ENCODE peak calls at places on chromosomes 6 and 20, in five cellular contexts. One of them, this sample, is unnamed.

GRCh38 chr20:8094845-8095244 is 37.2 kb upstream of the PLCB1 start:
- DNase-seq in GM12865: no peak
- DNase-seq in epithelial cell of esophagus: peak; percentile 61
- DNase-seq in Peyer's patch: no peak
- DNase-seq in upper lobe of right lung: no peak
- DNase-seq in this sample: peak; percentile 58

GRCh38 chr20:12860619-12861247 is 148.0 kb upstream of the SPTLC3 start:
- DNase-seq in upper lobe of right lung: no peak
- DNase-seq in GM12865: no peak
- DNase-seq in epithelial cell of esophagus: peak; percentile 10
- DNase-seq in Peyer's patch: no peak
- DNase-seq in this sample: no peak

GRCh38 chr6:84410377-84410776 is 182.9 kb upstream of the CEP162 start:
- DNase-seq in GM12865: no peak
- DNase-seq in epithelial cell of esophagus: no peak
- DNase-seq in Peyer's patch: no peak
- DNase-seq in upper lobe of right lung: no peak
- DNase-seq in this sample: no peak

GRCh38 chr20:20593447-20594170 is 118.8 kb downstream of the RALGAPA2 start:
- DNase-seq in upper lobe of right lung: no peak
- DNase-seq in Peyer's patch: no peak
- DNase-seq in epithelial cell of esophagus: peak; percentile 54
- DNase-seq in GM12865: peak; percentile 66
- DNase-seq in this sample: peak; percentile 67

GRCh38 chr6:11387702-11388101 is 149.8 kb upstream of the TMEM170B start:
- DNase-seq in Peyer's patch: no peak
- DNase-seq in epithelial cell of esophagus: no peak
- DNase-seq in GM12865: no peak
- DNase-seq in upper lobe of right lung: no peak
- DNase-seq in this sample: no peak

GRCh38 chr6:30396833-30397479 is 52.0 kb downstream of the RPP21 start:
- DNase-seq in GM12865: peak; percentile 75
- DNase-seq in upper lobe of right lung: peak; percentile 94
- DNase-seq in epithelial cell of esophagus: peak; percentile 65
- DNase-seq in Peyer's patch: peak; percentile 93
- DNase-seq in this sample: peak; percentile 65

GRCh38 chr6:169473663-169474062 is 220.0 kb upstream of the THBS2 start:
- DNase-seq in epithelial cell of esophagus: no peak
- DNase-seq in GM12865: peak; percentile 29
- DNase-seq in Peyer's patch: no peak
- DNase-seq in upper lobe of right lung: no peak
- DNase-seq in this sample: no peak

GRCh38 chr20:53692465-53693067 is 98.9 kb upstream of the ZNF217 start:
- DNase-seq in Peyer's patch: no peak
- DNase-seq in GM12865: no peak
- DNase-seq in upper lobe of right lung: no peak
- DNase-seq in epithelial cell of esophagus: peak; percentile 63
- DNase-seq in this sample: no peak

GRCh38 chr6:10014561-10014960 is 400.3 kb downstream of the TFAP2A start:
- DNase-seq in Peyer's patch: no peak
- DNase-seq in GM12865: no peak
- DNase-seq in epithelial cell of esophagus: peak; percentile 4
- DNase-seq in upper lobe of right lung: no peak
- DNase-seq in this sample: no peak

GRCh38 chr20:52972965-52973819 is 1.0 kb downstream of the TSHZ2 start:
- DNase-seq in GM12865: peak; percentile 11
- DNase-seq in epithelial cell of esophagus: peak; percentile 35
- DNase-seq in Peyer's patch: no peak
- DNase-seq in upper lobe of right lung: no peak
- DNase-seq in this sample: no peak

GRCh38 chr6:156876302-156876701 is 99.1 kb downstream of the ARID1B start:
- DNase-seq in GM12865: no peak
- DNase-seq in epithelial cell of esophagus: no peak
- DNase-seq in Peyer's patch: no peak
- DNase-seq in upper lobe of right lung: no peak
- DNase-seq in this sample: no peak

GRCh38 chr6:40988634-40989033 is 50.4 kb downstream of the UNC5CL start:
- DNase-seq in upper lobe of right lung: no peak
- DNase-seq in GM12865: no peak
- DNase-seq in epithelial cell of esophagus: peak; percentile 13
- DNase-seq in Peyer's patch: no peak
- DNase-seq in this sample: no peak

GRCh38 chr6:24458134-24458533 is 31.2 kb downstream of the GPLD1 start:
- DNase-seq in Peyer's patch: no peak
- DNase-seq in epithelial cell of esophagus: peak; percentile 72
- DNase-seq in upper lobe of right lung: no peak
- DNase-seq in GM12865: no peak
- DNase-seq in this sample: no peak

GRCh38 chr20:18679020-18679419 is 91.2 kb downstream of the DTD1 start:
- DNase-seq in epithelial cell of esophagus: no peak
- DNase-seq in upper lobe of right lung: no peak
- DNase-seq in GM12865: peak; percentile 56
- DNase-seq in Peyer's patch: no peak
- DNase-seq in this sample: peak; percentile 7

GRCh38 chr6:15090145-15090579 is 155.7 kb upstream of the JARID2 start:
- DNase-seq in GM12865: no peak
- DNase-seq in Peyer's patch: no peak
- DNase-seq in epithelial cell of esophagus: no peak
- DNase-seq in upper lobe of right lung: no peak
- DNase-seq in this sample: no peak

GRCh38 chr6:101011165-101011564 is 130.0 kb upstream of the ASCC3 start:
- DNase-seq in epithelial cell of esophagus: peak; percentile 52
- DNase-seq in Peyer's patch: peak; percentile 58
- DNase-seq in GM12865: peak; percentile 50
- DNase-seq in upper lobe of right lung: no peak
- DNase-seq in this sample: no peak

GRCh38 chr6:167512926-167513325 is 188.0 kb downstream of the TTLL2 start:
- DNase-seq in epithelial cell of esophagus: no peak
- DNase-seq in GM12865: no peak
- DNase-seq in upper lobe of right lung: no peak
- DNase-seq in Peyer's patch: no peak
- DNase-seq in this sample: no peak

GRCh38 chr20:46293084-46293483 is 15.2 kb downstream of the CDH22 start:
- DNase-seq in upper lobe of right lung: no peak
- DNase-seq in Peyer's patch: no peak
- DNase-seq in epithelial cell of esophagus: peak; percentile 67
- DNase-seq in GM12865: peak; percentile 12
- DNase-seq in this sample: peak; percentile 49

GRCh38 chr6:142942805-142943227 is 2.2 kb downstream of the HIVEP2 start:
- DNase-seq in Peyer's patch: no peak
- DNase-seq in upper lobe of right lung: no peak
- DNase-seq in GM12865: peak; percentile 61
- DNase-seq in epithelial cell of esophagus: peak; percentile 60
- DNase-seq in this sample: peak; percentile 50

GRCh38 chr6:167528239-167528638 is 203.4 kb downstream of the TTLL2 start:
- DNase-seq in GM12865: peak; percentile 7
- DNase-seq in epithelial cell of esophagus: no peak
- DNase-seq in Peyer's patch: no peak
- DNase-seq in upper lobe of right lung: no peak
- DNase-seq in this sample: no peak

GRCh38 chr6:87606199-87606598 is 16.3 kb downstream of the ORC3 start:
- DNase-seq in GM12865: no peak
- DNase-seq in upper lobe of right lung: no peak
- DNase-seq in Peyer's patch: no peak
- DNase-seq in epithelial cell of esophagus: no peak
- DNase-seq in this sample: no peak

GRCh38 chr20:46549188-46549967 is 1.1 kb downstream of the OCSTAMP start:
- DNase-seq in upper lobe of right lung: no peak
- DNase-seq in Peyer's patch: no peak
- DNase-seq in epithelial cell of esophagus: no peak
- DNase-seq in GM12865: no peak
- DNase-seq in this sample: no peak

GRCh38 chr20:49811825-49812462 is 684 bp upstream of the SLC9A8 start:
- DNase-seq in epithelial cell of esophagus: peak; percentile 37
- DNase-seq in GM12865: no peak
- DNase-seq in Peyer's patch: peak; percentile 46
- DNase-seq in upper lobe of right lung: no peak
- DNase-seq in this sample: peak; percentile 54

GRCh38 chr6:130697661-130698535 is 129.3 kb upstream of the SMLR1 start:
- DNase-seq in GM12865: peak; percentile 73
- DNase-seq in epithelial cell of esophagus: peak; percentile 58
- DNase-seq in upper lobe of right lung: no peak
- DNase-seq in Peyer's patch: peak; percentile 74
- DNase-seq in this sample: peak; percentile 74

GRCh38 chr20:43977252-43977651 is 62.6 kb downstream of the TOX2 start:
- DNase-seq in GM12865: no peak
- DNase-seq in Peyer's patch: no peak
- DNase-seq in upper lobe of right lung: no peak
- DNase-seq in epithelial cell of esophagus: peak; percentile 11
- DNase-seq in this sample: peak; percentile 51

GRCh38 chr20:13648872-13649271 is 10.1 kb upstream of the TASP1 start:
- DNase-seq in Peyer's patch: no peak
- DNase-seq in epithelial cell of esophagus: no peak
- DNase-seq in GM12865: no peak
- DNase-seq in upper lobe of right lung: no peak
- DNase-seq in this sample: no peak

GRCh38 chr6:136307351-136307750 is 17.7 kb upstream of the BCLAF1 start:
- DNase-seq in GM12865: no peak
- DNase-seq in Peyer's patch: no peak
- DNase-seq in upper lobe of right lung: no peak
- DNase-seq in epithelial cell of esophagus: no peak
- DNase-seq in this sample: no peak

GRCh38 chr6:144008501-144009245 is 614 bp upstream of the PLAGL1 start:
- DNase-seq in Peyer's patch: no peak
- DNase-seq in upper lobe of right lung: peak; percentile 68
- DNase-seq in epithelial cell of esophagus: peak; percentile 3
- DNase-seq in GM12865: no peak
- DNase-seq in this sample: no peak

GRCh38 chr20:49685161-49685601 is 28.5 kb downstream of the B4GALT5 start:
- DNase-seq in GM12865: peak; percentile 73
- DNase-seq in upper lobe of right lung: no peak
- DNase-seq in Peyer's patch: no peak
- DNase-seq in epithelial cell of esophagus: no peak
- DNase-seq in this sample: no peak

GRCh38 chr6:106102034-106102433 is 15.9 kb downstream of the PRDM1 start:
- DNase-seq in GM12865: peak; percentile 95
- DNase-seq in Peyer's patch: no peak
- DNase-seq in upper lobe of right lung: no peak
- DNase-seq in epithelial cell of esophagus: no peak
- DNase-seq in this sample: no peak

GRCh38 chr6:157758516-157759023 is 64.5 kb upstream of the SNX9 start:
- DNase-seq in GM12865: no peak
- DNase-seq in Peyer's patch: no peak
- DNase-seq in upper lobe of right lung: no peak
- DNase-seq in epithelial cell of esophagus: no peak
- DNase-seq in this sample: no peak

GRCh38 chr20:15756001-15756400 is 817.2 kb downstream of the KIF16B start:
- DNase-seq in epithelial cell of esophagus: no peak
- DNase-seq in upper lobe of right lung: no peak
- DNase-seq in Peyer's patch: no peak
- DNase-seq in GM12865: no peak
- DNase-seq in this sample: no peak

GRCh38 chr6:139844907-139845306 is 470.5 kb upstream of the CITED2 start:
- DNase-seq in upper lobe of right lung: no peak
- DNase-seq in GM12865: no peak
- DNase-seq in epithelial cell of esophagus: no peak
- DNase-seq in Peyer's patch: no peak
- DNase-seq in this sample: no peak

GRCh38 chr6:75563032-75563431 is 38.6 kb upstream of the SENP6 start:
- DNase-seq in upper lobe of right lung: no peak
- DNase-seq in GM12865: peak; percentile 64
- DNase-seq in epithelial cell of esophagus: peak; percentile 54
- DNase-seq in Peyer's patch: peak; percentile 48
- DNase-seq in this sample: peak; percentile 38

GRCh38 chr6:99219788-99220187 is 129.7 kb downstream of the FAXC start:
- DNase-seq in epithelial cell of esophagus: peak; percentile 39
- DNase-seq in Peyer's patch: no peak
- DNase-seq in GM12865: peak; percentile 24
- DNase-seq in upper lobe of right lung: no peak
- DNase-seq in this sample: no peak

GRCh38 chr6:111852704-111853103 is 20.5 kb downstream of the FYN start:
- DNase-seq in upper lobe of right lung: no peak
- DNase-seq in Peyer's patch: no peak
- DNase-seq in GM12865: no peak
- DNase-seq in epithelial cell of esophagus: peak; percentile 55
- DNase-seq in this sample: peak; percentile 79

GRCh38 chr6:6006428-6007310 is at the start of gene NRN1:
- DNase-seq in GM12865: peak; percentile 21
- DNase-seq in epithelial cell of esophagus: no peak
- DNase-seq in upper lobe of right lung: no peak
- DNase-seq in Peyer's patch: no peak
- DNase-seq in this sample: no peak

DNA sequence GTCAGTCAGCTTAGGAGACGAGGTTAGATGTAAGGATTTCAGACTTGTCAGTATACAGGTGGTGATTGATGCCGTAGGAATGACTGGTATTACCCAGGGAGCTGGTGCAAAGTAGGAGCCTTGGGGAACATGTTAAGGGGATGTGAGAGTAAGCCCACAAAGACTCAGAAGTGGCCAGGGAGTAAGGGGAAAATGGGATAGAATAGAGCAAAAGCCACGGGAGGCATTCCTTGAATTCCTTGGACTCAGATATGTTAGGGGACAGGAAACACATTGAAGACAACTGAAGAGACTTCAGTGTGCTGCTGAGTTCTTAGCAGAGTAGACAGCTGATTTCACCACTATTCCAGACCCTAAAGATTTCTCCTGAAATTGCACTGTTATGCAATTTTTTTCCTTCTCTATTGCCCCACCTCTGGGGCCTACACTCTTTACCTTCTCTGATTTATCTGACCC is 1.2 kb upstream of the ACAT2 start:
- DNase-seq in Peyer's patch: no peak
- DNase-seq in upper lobe of right lung: no peak
- DNase-seq in GM12865: no peak
- DNase-seq in epithelial cell of esophagus: peak; percentile 64
- DNase-seq in this sample: peak; percentile 63
- H3K4me3 ChIP-seq in Peyer's patch: peak overlapping the region; percentile 83
- H3K4me3 ChIP-seq in upper lobe of right lung: peak overlapping the region; percentile 95
- H3K4me3 ChIP-seq in GM12865: peak overlapping the region; percentile 81
- H3K4me3 ChIP-seq in epithelial cell of esophagus: peak overlapping the region; percentile 82
- H3K4me3 ChIP-seq in this sample: peak overlapping the region; percentile 82

GRCh38 chr6:44397424-44398169 is 10.1 kb downstream of the CDC5L start:
- DNase-seq in epithelial cell of esophagus: no peak
- DNase-seq in Peyer's patch: no peak
- DNase-seq in upper lobe of right lung: no peak
- DNase-seq in GM12865: no peak
- DNase-seq in this sample: no peak
- TF ChIP-seq CTCF in epithelial cell of esophagus: no peak
- TF ChIP-seq CTCF in Peyer's patch: no peak
- TF ChIP-seq CTCF in upper lobe of right lung: no peak
- TF ChIP-seq CTCF in GM12865: peak; percentile 11
- TF ChIP-seq CTCF in this sample: no peak

GRCh38 chr6:44227138-44227770 is 3.9 kb downstream of the SLC29A1 start:
- DNase-seq in upper lobe of right lung: no peak
- DNase-seq in Peyer's patch: no peak
- DNase-seq in GM12865: no peak
- DNase-seq in epithelial cell of esophagus: no peak
- DNase-seq in this sample: no peak
- H3K4me3 ChIP-seq in upper lobe of right lung: no peak overlapping the region
- H3K4me3 ChIP-seq in Peyer's patch: no peak overlapping the region
- H3K4me3 ChIP-seq in GM12865: no peak overlapping the region
- H3K4me3 ChIP-seq in epithelial cell of esophagus: no peak overlapping the region
- H3K4me3 ChIP-seq in this sample: no peak overlapping the region

DNA sequence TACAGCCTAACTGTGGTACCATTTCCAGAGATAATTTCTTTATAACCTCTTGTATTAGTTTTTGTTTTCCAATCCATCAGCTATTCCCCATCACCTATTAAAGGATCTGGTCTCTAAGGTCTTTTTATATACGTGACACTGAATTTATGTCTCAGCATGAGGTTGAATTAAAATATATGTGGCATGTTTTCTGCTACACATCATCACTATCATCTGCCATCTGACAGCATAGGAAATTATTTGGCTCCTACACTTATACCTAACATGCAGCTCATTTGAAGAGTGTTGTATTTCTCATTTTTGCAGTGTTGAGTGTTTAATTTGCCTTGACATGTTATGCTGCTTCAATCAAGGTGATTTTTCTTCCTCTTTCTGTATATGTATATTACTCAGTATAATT is 100.3 kb downstream of the LIN28B start:
- DNase-seq in GM12865: no peak
- DNase-seq in Peyer's patch: no peak
- DNase-seq in epithelial cell of esophagus: no peak
- DNase-seq in upper lobe of right lung: no peak
- DNase-seq in this sample: no peak
- TF ChIP-seq CTCF in GM12865: no peak
- TF ChIP-seq CTCF in Peyer's patch: no peak
- TF ChIP-seq CTCF in epithelial cell of esophagus: no peak
- TF ChIP-seq CTCF in upper lobe of right lung: no peak
- TF ChIP-seq CTCF in this sample: no peak